ENCODE peak calls at places on chromosome 16, in nine cellular contexts. One of them, this sample, is unnamed. For H3K4me1, the result is how much of the 10 kb centered on the place peaks cover.

GRCh38 chr16:87435399-87436224 is 43.5 kb downstream of the MAP1LC3B start:
- DNase-seq in cardiac muscle cell: no peak
- DNase-seq in GM23248: peak
- DNase-seq in Caco-2: no peak
- DNase-seq in left ventricle myocardium inferior: no peak
- DNase-seq in adrenal gland: no peak
- DNase-seq in MM.1S: no peak
- DNase-seq in OCI-LY7: no peak
- DNase-seq in hepatocyte: no peak
- DNase-seq in this sample: no peak

GRCh38 chr16:10584956-10585561 is 4.7 kb upstream of the EMP2 start:
- DNase-seq in cardiac muscle cell: no peak
- DNase-seq in GM23248: peak
- DNase-seq in Caco-2: no peak
- DNase-seq in left ventricle myocardium inferior: no peak
- DNase-seq in adrenal gland: no peak
- DNase-seq in MM.1S: no peak
- DNase-seq in OCI-LY7: no peak
- DNase-seq in hepatocyte: no peak
- DNase-seq in this sample: no peak

GRCh38 chr16:1674751-1675664 is 3.1 kb upstream of the JPT2 start:
- DNase-seq in cardiac muscle cell: no peak
- DNase-seq in GM23248: peak
- DNase-seq in Caco-2: no peak
- DNase-seq in left ventricle myocardium inferior: no peak
- DNase-seq in adrenal gland: no peak
- DNase-seq in MM.1S: no peak
- DNase-seq in OCI-LY7: no peak
- DNase-seq in hepatocyte: no peak
- DNase-seq in this sample: no peak

GRCh38 chr16:75019007-75019406 is 20.2 kb downstream of the ZNRF1 start:
- DNase-seq in cardiac muscle cell: no peak
- DNase-seq in GM23248: no peak
- DNase-seq in Caco-2: no peak
- DNase-seq in left ventricle myocardium inferior: no peak
- DNase-seq in adrenal gland: no peak
- DNase-seq in MM.1S: no peak
- DNase-seq in OCI-LY7: no peak
- DNase-seq in hepatocyte: no peak
- DNase-seq in this sample: no peak

GRCh38 chr16:48053346-48053745 is 102.4 kb downstream of the ABCC12 start:
- DNase-seq in cardiac muscle cell: peak
- DNase-seq in GM23248: peak
- DNase-seq in Caco-2: peak
- DNase-seq in left ventricle myocardium inferior: no peak
- DNase-seq in adrenal gland: no peak
- DNase-seq in MM.1S: no peak
- DNase-seq in OCI-LY7: no peak
- DNase-seq in hepatocyte: peak
- DNase-seq in this sample: no peak

GRCh38 chr16:78570409-78571141 is 471.1 kb downstream of the WWOX start:
- DNase-seq in cardiac muscle cell: no peak
- DNase-seq in GM23248: no peak
- DNase-seq in Caco-2: no peak
- DNase-seq in left ventricle myocardium inferior: no peak
- DNase-seq in adrenal gland: no peak
- DNase-seq in MM.1S: no peak
- DNase-seq in OCI-LY7: no peak
- DNase-seq in hepatocyte: no peak
- DNase-seq in this sample: no peak

GRCh38 chr16:50498756-50499155 is 49.4 kb upstream of the NKD1 start:
- DNase-seq in cardiac muscle cell: no peak
- DNase-seq in GM23248: peak
- DNase-seq in Caco-2: no peak
- DNase-seq in left ventricle myocardium inferior: no peak
- DNase-seq in adrenal gland: no peak
- DNase-seq in MM.1S: no peak
- DNase-seq in OCI-LY7: no peak
- DNase-seq in hepatocyte: no peak
- DNase-seq in this sample: no peak

GRCh38 chr16:5862103-5863003 is 764.8 kb upstream of the EEF2KMT start:
- DNase-seq in cardiac muscle cell: no peak
- DNase-seq in GM23248: no peak
- DNase-seq in Caco-2: no peak
- DNase-seq in left ventricle myocardium inferior: no peak
- DNase-seq in adrenal gland: no peak
- DNase-seq in MM.1S: no peak
- DNase-seq in OCI-LY7: no peak
- DNase-seq in hepatocyte: no peak
- DNase-seq in this sample: no peak

GRCh38 chr16:86584726-86585721 is 6.7 kb downstream of the FOXL1 start:
- DNase-seq in cardiac muscle cell: no peak
- DNase-seq in GM23248: peak
- DNase-seq in Caco-2: no peak
- DNase-seq in left ventricle myocardium inferior: no peak
- DNase-seq in adrenal gland: no peak
- DNase-seq in MM.1S: no peak
- DNase-seq in OCI-LY7: no peak
- DNase-seq in hepatocyte: no peak
- DNase-seq in this sample: no peak

GRCh38 chr16:72560617-72561016 is 388.7 kb upstream of the PMFBP1 start:
- DNase-seq in cardiac muscle cell: peak
- DNase-seq in GM23248: no peak
- DNase-seq in Caco-2: no peak
- DNase-seq in left ventricle myocardium inferior: no peak
- DNase-seq in adrenal gland: no peak
- DNase-seq in MM.1S: no peak
- DNase-seq in OCI-LY7: no peak
- DNase-seq in hepatocyte: peak
- DNase-seq in this sample: peak

GRCh38 chr16:46673320-46674013 is 15.5 kb downstream of the VPS35 start:
- DNase-seq in cardiac muscle cell: peak
- DNase-seq in GM23248: peak
- DNase-seq in Caco-2: peak
- DNase-seq in left ventricle myocardium inferior: no peak
- DNase-seq in adrenal gland: peak
- DNase-seq in MM.1S: peak
- DNase-seq in OCI-LY7: peak
- DNase-seq in hepatocyte: peak
- DNase-seq in this sample: peak

GRCh38 chr16:82651921-82652601 is 25.3 kb downstream of the CDH13 start:
- DNase-seq in cardiac muscle cell: no peak
- DNase-seq in GM23248: no peak
- DNase-seq in Caco-2: peak
- DNase-seq in left ventricle myocardium inferior: no peak
- DNase-seq in adrenal gland: no peak
- DNase-seq in MM.1S: peak
- DNase-seq in OCI-LY7: peak
- DNase-seq in hepatocyte: peak
- DNase-seq in this sample: no peak

GRCh38 chr16:82655720-82656500 is 29.1 kb downstream of the CDH13 start:
- DNase-seq in cardiac muscle cell: no peak
- DNase-seq in GM23248: no peak
- DNase-seq in Caco-2: no peak
- DNase-seq in left ventricle myocardium inferior: no peak
- DNase-seq in adrenal gland: no peak
- DNase-seq in MM.1S: no peak
- DNase-seq in OCI-LY7: no peak
- DNase-seq in hepatocyte: no peak
- DNase-seq in this sample: no peak

GRCh38 chr16:82652826-82653225 is 26.1 kb downstream of the CDH13 start:
- DNase-seq in cardiac muscle cell: no peak
- DNase-seq in GM23248: no peak
- DNase-seq in Caco-2: no peak
- DNase-seq in left ventricle myocardium inferior: no peak
- DNase-seq in adrenal gland: no peak
- DNase-seq in MM.1S: no peak
- DNase-seq in OCI-LY7: no peak
- DNase-seq in hepatocyte: no peak
- DNase-seq in this sample: no peak

GRCh38 chr16:82655315-82655714 is 28.5 kb downstream of the CDH13 start:
- DNase-seq in cardiac muscle cell: no peak
- DNase-seq in GM23248: peak
- DNase-seq in Caco-2: no peak
- DNase-seq in left ventricle myocardium inferior: no peak
- DNase-seq in adrenal gland: no peak
- DNase-seq in MM.1S: no peak
- DNase-seq in OCI-LY7: no peak
- DNase-seq in hepatocyte: peak
- DNase-seq in this sample: no peak

GRCh38 chr16:82653550-82654511 is 27.1 kb downstream of the CDH13 start:
- DNase-seq in cardiac muscle cell: peak
- DNase-seq in GM23248: peak
- DNase-seq in Caco-2: peak
- DNase-seq in left ventricle myocardium inferior: no peak
- DNase-seq in adrenal gland: no peak
- DNase-seq in MM.1S: peak
- DNase-seq in OCI-LY7: peak
- DNase-seq in hepatocyte: peak
- DNase-seq in this sample: no peak
- H3K4me1 ChIP-seq in cardiac muscle cell: under half
- H3K4me1 ChIP-seq in GM23248: half or more
- H3K4me1 ChIP-seq in Caco-2: under half
- H3K4me1 ChIP-seq in left ventricle myocardium inferior: half or more
- H3K4me1 ChIP-seq in adrenal gland: under half
- H3K4me1 ChIP-seq in MM.1S: under half
- H3K4me1 ChIP-seq in OCI-LY7: under half
- H3K4me1 ChIP-seq in hepatocyte: under half
- H3K4me1 ChIP-seq in this sample: under half

DNA sequence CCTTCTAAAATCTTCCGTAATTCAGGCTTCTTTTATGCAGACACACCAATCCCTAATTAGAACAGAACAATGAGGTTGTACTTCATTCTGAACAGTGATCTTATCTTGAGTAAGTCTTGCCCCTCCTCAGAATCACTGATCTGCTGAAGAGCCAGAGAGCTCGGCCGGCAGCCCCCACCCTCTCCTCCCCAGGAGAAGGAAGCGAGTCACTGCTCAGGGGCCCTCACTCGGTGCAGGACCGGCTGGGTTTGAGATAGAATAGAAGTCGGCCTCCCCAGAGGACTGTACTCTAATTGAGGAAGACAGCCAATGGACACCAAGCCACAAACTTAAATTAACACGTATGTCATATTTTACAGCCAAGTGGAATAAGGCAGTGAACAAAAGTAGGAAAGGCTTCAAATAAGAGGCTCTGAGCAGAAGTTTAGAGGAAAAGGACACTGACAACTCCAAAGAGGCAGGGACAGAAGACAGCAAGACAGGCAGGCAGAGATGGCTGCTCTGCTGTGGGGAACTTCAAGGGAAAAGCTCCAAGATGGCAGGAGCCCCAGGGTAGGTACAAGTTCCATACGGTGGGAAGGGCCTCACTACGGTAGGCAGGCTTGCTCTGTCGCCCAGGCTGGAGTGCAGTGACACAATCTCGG is 18.6 kb downstream of the CREBBP start:
- DNase-seq in cardiac muscle cell: peak
- DNase-seq in GM23248: peak
- DNase-seq in Caco-2: no peak
- DNase-seq in left ventricle myocardium inferior: no peak
- DNase-seq in adrenal gland: no peak
- DNase-seq in MM.1S: no peak
- DNase-seq in OCI-LY7: no peak
- DNase-seq in hepatocyte: no peak
- DNase-seq in this sample: peak
- H3K4me1 ChIP-seq in cardiac muscle cell: half or more
- H3K4me1 ChIP-seq in GM23248: under half
- H3K4me1 ChIP-seq in Caco-2: under half
- H3K4me1 ChIP-seq in left ventricle myocardium inferior: half or more
- H3K4me1 ChIP-seq in adrenal gland: half or more
- H3K4me1 ChIP-seq in MM.1S: under half
- H3K4me1 ChIP-seq in OCI-LY7: under half
- H3K4me1 ChIP-seq in hepatocyte: under half
- H3K4me1 ChIP-seq in this sample: under half

DNA sequence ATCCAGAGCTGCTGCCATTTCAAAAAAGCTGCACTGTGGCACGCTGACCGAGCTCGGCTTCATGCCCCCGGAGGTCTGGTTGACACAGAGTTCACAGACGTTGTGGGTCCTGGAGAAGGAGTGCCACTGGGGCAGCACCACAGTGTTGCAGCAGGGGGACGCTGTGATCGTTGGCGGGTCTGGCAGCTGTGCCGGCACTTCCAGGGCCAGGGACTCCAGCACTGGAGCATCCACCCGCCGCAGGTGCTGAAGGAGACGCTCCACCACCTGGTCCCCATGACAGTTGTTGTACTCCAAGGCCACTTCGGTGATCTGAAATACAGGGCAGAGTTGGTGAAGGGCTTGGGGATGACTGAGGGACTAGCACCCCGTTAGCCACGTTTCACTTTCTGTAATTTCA is 23.5 kb downstream of the SNN start:
- DNase-seq in cardiac muscle cell: no peak
- DNase-seq in GM23248: no peak
- DNase-seq in Caco-2: no peak
- DNase-seq in left ventricle myocardium inferior: no peak
- DNase-seq in adrenal gland: no peak
- DNase-seq in MM.1S: no peak
- DNase-seq in OCI-LY7: no peak
- DNase-seq in hepatocyte: no peak
- DNase-seq in this sample: no peak
- H3K4me1 ChIP-seq in cardiac muscle cell: under half
- H3K4me1 ChIP-seq in GM23248: under half
- H3K4me1 ChIP-seq in Caco-2: under half
- H3K4me1 ChIP-seq in left ventricle myocardium inferior: under half
- H3K4me1 ChIP-seq in adrenal gland: under half
- H3K4me1 ChIP-seq in MM.1S: half or more
- H3K4me1 ChIP-seq in OCI-LY7: half or more
- H3K4me1 ChIP-seq in hepatocyte: under half
- H3K4me1 ChIP-seq in this sample: under half

GRCh38 chr16:70428178-70428998 is 10.5 kb downstream of the ST3GAL2 start:
- DNase-seq in cardiac muscle cell: peak
- DNase-seq in GM23248: peak
- DNase-seq in Caco-2: peak
- DNase-seq in left ventricle myocardium inferior: peak
- DNase-seq in adrenal gland: peak
- DNase-seq in MM.1S: peak
- DNase-seq in OCI-LY7: peak
- DNase-seq in hepatocyte: peak
- DNase-seq in this sample: peak

GRCh38 chr16:70429888-70430666 is 8.8 kb downstream of the ST3GAL2 start:
- DNase-seq in cardiac muscle cell: no peak
- DNase-seq in GM23248: no peak
- DNase-seq in Caco-2: no peak
- DNase-seq in left ventricle myocardium inferior: no peak
- DNase-seq in adrenal gland: no peak
- DNase-seq in MM.1S: no peak
- DNase-seq in OCI-LY7: peak
- DNase-seq in hepatocyte: no peak
- DNase-seq in this sample: peak

GRCh38 chr16:70432800-70433455 is 6.0 kb downstream of the ST3GAL2 start:
- DNase-seq in cardiac muscle cell: peak
- DNase-seq in GM23248: peak
- DNase-seq in Caco-2: no peak
- DNase-seq in left ventricle myocardium inferior: no peak
- DNase-seq in adrenal gland: no peak
- DNase-seq in MM.1S: no peak
- DNase-seq in OCI-LY7: peak
- DNase-seq in hepatocyte: no peak
- DNase-seq in this sample: no peak

GRCh38 chr16:70432304-70432799 is 6.5 kb downstream of the ST3GAL2 start:
- DNase-seq in cardiac muscle cell: no peak
- DNase-seq in GM23248: no peak
- DNase-seq in Caco-2: no peak
- DNase-seq in left ventricle myocardium inferior: no peak
- DNase-seq in adrenal gland: no peak
- DNase-seq in MM.1S: no peak
- DNase-seq in OCI-LY7: no peak
- DNase-seq in hepatocyte: no peak
- DNase-seq in this sample: no peak

GRCh38 chr16:70430667-70431536 is 8.0 kb downstream of the ST3GAL2 start:
- DNase-seq in cardiac muscle cell: no peak
- DNase-seq in GM23248: peak
- DNase-seq in Caco-2: peak
- DNase-seq in left ventricle myocardium inferior: no peak
- DNase-seq in adrenal gland: no peak
- DNase-seq in MM.1S: peak
- DNase-seq in OCI-LY7: peak
- DNase-seq in hepatocyte: peak
- DNase-seq in this sample: no peak
- H3K4me1 ChIP-seq in cardiac muscle cell: half or more
- H3K4me1 ChIP-seq in GM23248: under half
- H3K4me1 ChIP-seq in Caco-2: half or more
- H3K4me1 ChIP-seq in left ventricle myocardium inferior: half or more
- H3K4me1 ChIP-seq in adrenal gland: half or more
- H3K4me1 ChIP-seq in MM.1S: half or more
- H3K4me1 ChIP-seq in OCI-LY7: half or more
- H3K4me1 ChIP-seq in hepatocyte: half or more
- H3K4me1 ChIP-seq in this sample: under half

This sample was measured in BE2C.